ENCODE peak calls at places on chromosomes 1 and 21, in nine cellular contexts. Q is stomach; X is nephron progenitor cell; B is lung; O is GM23338; C is GM12865; Y is CD8-positive, alpha-beta T cell; K is foreskin fibroblast; L is neural crest cell. S is an unnamed sample.

GRCh38 chr21:36388835-36389234 is 3.6 kb downstream of the CHAF1B start:
- DNase-seq in Q (no peak), X (peak; percentile 18), B (peak; percentile 30), O (peak; percentile 88), C (peak; percentile 74), Y (no peak), K (peak; percentile 35), L (no peak), S (no peak)

GRCh38 chr1:170176772-170177171 is 31.0 kb downstream of the NTMT2 start:
- DNase-seq in Q (no peak), X (no peak), B (no peak), O (no peak), C (peak; percentile 6), Y (no peak), K (no peak), L (no peak), S (no peak)

GRCh38 chr21:16280731-16281130 is 550.9 kb downstream of the USP25 start:
- DNase-seq in Q (no peak), X (no peak), B (no peak), O (no peak), C (no peak), Y (no peak), K (peak; percentile 8), L (no peak), S (no peak)

GRCh38 chr1:6000444-6001288 is 8.4 kb upstream of the NPHP4 start:
- DNase-seq in Q (no peak), X (no peak), B (no peak), O (no peak), C (no peak), Y (no peak), K (no peak), L (no peak), S (no peak)

GRCh38 chr1:3290915-3291314 is 163.6 kb upstream of the ARHGEF16 start:
- DNase-seq in Q (no peak), X (no peak), B (no peak), O (no peak), C (no peak), Y (no peak), K (no peak), L (no peak), S (no peak)

GRCh38 chr1:25922633-25923567 is 16.7 kb upstream of the STMN1 start:
- DNase-seq in Q (peak; percentile 30), X (peak; percentile 52), B (peak; percentile 39), O (peak; percentile 83), C (no peak), Y (peak; percentile 38), K (peak; percentile 62), L (peak; percentile 42), S (peak; percentile 41)

GRCh38 chr1:216303690-216304089 is 119.6 kb downstream of the USH2A start:
- DNase-seq in Q (no peak), X (no peak), B (no peak), O (no peak), C (no peak), Y (no peak), K (no peak), L (no peak), S (no peak)

GRCh38 chr1:153742411-153743142 is 14.7 kb downstream of the INTS3 start:
- DNase-seq in Q (no peak), X (no peak), B (no peak), O (no peak), C (peak; percentile 72), Y (no peak), K (peak; percentile 31), L (no peak), S (no peak)

GRCh38 chr1:96559707-96560588 is 161.6 kb upstream of the PTBP2 start:
- DNase-seq in Q (no peak), X (no peak), B (no peak), O (peak; percentile 87), C (no peak), Y (no peak), K (peak; percentile 98), L (no peak), S (no peak)

GRCh38 chr21:15795533-15795932 is 65.8 kb downstream of the USP25 start:
- DNase-seq in Q (no peak), X (no peak), B (no peak), O (no peak), C (no peak), Y (no peak), K (no peak), L (no peak), S (no peak)

GRCh38 chr1:41572224-41572623 is 87.7 kb upstream of the EDN2 start:
- DNase-seq in Q (peak; percentile 16), X (no peak), B (no peak), O (no peak), C (no peak), Y (no peak), K (no peak), L (no peak), S (no peak)

GRCh38 chr1:210076620-210077019 is 138.6 kb downstream of the SYT14 start:
- DNase-seq in Q (no peak), X (no peak), B (no peak), O (peak; percentile 8), C (no peak), Y (no peak), K (peak; percentile 2), L (no peak), S (no peak)

DNA sequence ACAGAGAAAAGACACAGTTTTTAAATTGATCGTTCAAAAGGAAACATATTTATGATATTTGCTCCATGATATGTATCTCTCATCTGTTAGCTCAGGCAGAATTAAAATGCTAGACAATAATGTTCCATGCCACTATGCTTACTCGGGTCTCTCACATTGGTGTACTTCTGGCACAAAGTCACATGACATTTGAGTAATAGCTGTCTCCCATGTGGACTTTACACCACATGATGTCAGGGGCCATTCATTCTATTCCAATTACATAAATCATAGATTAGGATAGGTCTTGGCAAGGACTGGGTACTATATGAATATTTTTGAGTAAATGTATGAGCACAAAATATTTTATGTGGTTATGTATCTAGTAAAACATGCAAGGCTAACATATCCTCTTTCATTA is 648.4 kb downstream of the PLA2G4A start:
- DNase-seq in Q (no peak), X (no peak), B (no peak), O (no peak), C (no peak), Y (no peak), K (peak; percentile 1), L (no peak), S (no peak)
- TF ChIP-seq CTCF in Q (no peak), X (no peak), B (no peak), O (no peak), C (no peak), Y (no peak), K (no peak), L (no peak), S (no peak)

GRCh38 chr1:66388918-66389317 is 145.0 kb upstream of the SGIP1 start:
- DNase-seq in Q (no peak), X (no peak), B (no peak), O (no peak), C (no peak), Y (no peak), K (no peak), L (no peak), S (no peak)

GRCh38 chr1:66383602-66384001 is 150.4 kb upstream of the SGIP1 start:
- DNase-seq in Q (no peak), X (no peak), B (no peak), O (no peak), C (no peak), Y (no peak), K (no peak), L (no peak), S (no peak)

GRCh38 chr1:66383168-66383567 is 150.8 kb upstream of the SGIP1 start:
- DNase-seq in Q (no peak), X (no peak), B (no peak), O (peak; percentile 45), C (no peak), Y (no peak), K (no peak), L (no peak), S (no peak)

GRCh38 chr1:66384258-66384657 is 149.7 kb upstream of the SGIP1 start:
- DNase-seq in Q (no peak), X (no peak), B (no peak), O (no peak), C (no peak), Y (no peak), K (no peak), L (no peak), S (no peak)

DNA sequence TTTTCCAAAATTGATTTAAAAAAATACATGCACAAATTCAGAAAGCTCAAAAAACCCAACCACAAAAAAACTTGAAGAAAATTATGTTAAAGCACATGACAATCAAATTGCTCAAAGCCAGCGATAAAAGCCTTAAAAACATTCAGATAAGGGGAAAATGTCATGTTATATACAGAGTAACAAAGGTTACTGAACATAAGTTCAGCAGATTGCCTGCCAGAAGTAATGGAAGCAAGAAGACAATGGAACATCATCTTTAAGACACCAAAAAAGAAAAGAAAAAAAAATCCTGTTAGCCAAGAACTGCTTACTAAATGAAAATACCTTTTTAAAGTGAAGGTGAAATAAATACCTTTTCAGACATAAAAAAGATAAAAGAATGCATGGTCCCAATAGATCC is 147.2 kb upstream of the SGIP1 start:
- DNase-seq in Q (no peak), X (no peak), B (no peak), O (no peak), C (no peak), Y (no peak), K (no peak), L (no peak), S (no peak)
- TF ChIP-seq CTCF in Q (no peak), X (no peak), B (no peak), O (no peak), C (no peak), Y (no peak), K (no peak), L (no peak), S (no peak)

DNA sequence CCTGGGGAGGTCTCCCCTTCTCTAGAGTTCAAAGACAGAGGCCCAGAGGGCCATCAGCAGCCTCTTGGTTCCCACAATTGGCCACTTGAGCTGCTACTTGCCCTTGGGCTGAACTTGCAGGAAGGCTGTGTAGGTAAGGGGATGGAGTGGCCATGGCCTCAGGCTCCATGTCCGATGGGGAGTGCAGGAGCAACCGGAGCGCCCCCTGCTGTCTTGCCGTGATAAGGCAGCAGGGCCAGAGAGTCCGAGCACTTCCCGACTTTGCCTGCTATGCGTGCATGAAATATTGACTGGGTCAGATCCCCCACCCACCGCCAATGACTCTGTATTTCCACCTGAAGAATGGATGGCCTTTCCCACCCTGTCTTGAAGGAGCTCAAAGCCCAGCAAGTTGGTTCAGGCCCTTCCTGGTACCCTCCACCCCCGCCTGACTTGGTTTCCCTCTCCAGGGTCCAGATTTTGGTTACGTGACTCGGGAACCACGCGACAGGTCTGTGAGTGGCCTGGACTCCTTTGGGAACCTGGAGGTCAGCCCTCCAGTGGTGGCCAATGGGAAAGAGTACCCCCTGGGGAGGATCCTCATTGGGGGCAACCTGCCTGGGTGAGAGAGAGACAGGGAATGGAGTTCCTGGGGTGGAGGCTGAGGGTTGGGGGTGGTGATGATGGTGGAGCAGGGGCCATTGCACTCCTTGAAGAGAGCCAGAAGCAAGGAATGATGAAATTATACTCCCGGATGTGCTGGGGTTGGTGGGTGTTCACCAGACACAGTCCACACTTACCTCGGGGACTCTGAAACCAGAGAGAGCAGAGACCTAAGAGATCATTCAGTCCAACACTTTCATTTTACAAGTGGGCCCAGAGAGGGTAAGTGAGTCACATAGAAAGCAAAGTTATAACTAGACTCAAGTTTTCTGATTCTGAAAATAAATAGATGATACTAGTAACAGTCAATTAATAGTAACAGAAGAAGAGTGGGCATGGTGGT is 25.6 kb downstream of the PADI3 start:
- DNase-seq in Q (peak; percentile 32), X (peak; percentile 83), B (no peak), O (peak; percentile 75), C (peak; percentile 88), Y (peak; percentile 12), K (peak; percentile 59), L (peak; percentile 75), S (peak; percentile 25)
- TF ChIP-seq CTCF in Q (no peak), X (peak; percentile 79), B (no peak), O (peak; percentile 72), C (peak; percentile 86), Y (no peak), K (peak; percentile 80), L (peak; percentile 72), S (peak; percentile 25)

GRCh38 chr1:8571200-8571984 is 246.0 kb downstream of the RERE start:
- DNase-seq in Q (peak; percentile 73), X (no peak), B (no peak), O (no peak), C (no peak), Y (no peak), K (peak; percentile 64), L (no peak), S (no peak)
- TF ChIP-seq CTCF in Q (peak; percentile 46), X (no peak), B (peak; percentile 6), O (peak; percentile 52), C (no peak), Y (no peak), K (peak; percentile 34), L (peak; percentile 47), S (no peak)

S was measured in natural killer cell.